ENCODE peak calls at places on chromosomes 4 and X, in five cellular contexts. E is GM23248, D is HCT116, K is hepatocyte, Z is K562. C is an unnamed sample.

GRCh38 chrX:45515262-45516215 is 314.9 kb upstream of the DIPK2B start:
- DNase-seq in D (peak; percentile 62), E (peak; percentile 94), K (peak; percentile 71), Z (no peak), C (peak; percentile 44)

GRCh38 chr4:85489273-85489672 is 14.3 kb downstream of the ARHGAP24 start:
- DNase-seq in D (no peak), Z (no peak), E (peak; percentile 66), K (peak; percentile 26), C (peak; percentile 30)

GRCh38 chr4:185534850-185535761 is at the start of gene PDLIM3:
- DNase-seq in Z (peak; percentile 77), D (peak; percentile 12), K (peak; percentile 80), E (peak; percentile 51), C (peak; percentile 87)

GRCh38 chr4:67744561-67745283 is 9.5 kb downstream of the GNRHR start:
- DNase-seq in Z (no peak), K (no peak), E (peak; percentile 78), D (no peak), C (no peak)

GRCh38 chrX:7828594-7828993 is 14.4 kb upstream of the VCX start:
- DNase-seq in E (no peak), Z (no peak), D (no peak), K (peak; percentile 14), C (peak; percentile 30)

GRCh38 chr4:87219648-87220093 is 747 bp downstream of the KLHL8 start:
- DNase-seq in K (peak; percentile 62), D (no peak), Z (peak; percentile 56), E (peak; percentile 76), C (peak; percentile 60)

GRCh38 chr4:82588871-82589270 is 27.1 kb upstream of the TMEM150C start:
- DNase-seq in D (no peak), Z (no peak), E (no peak), K (no peak), C (no peak)

GRCh38 chr4:134610956-134611355 is 409.4 kb upstream of the PABPC4L start:
- DNase-seq in K (no peak), D (no peak), Z (no peak), E (no peak), C (no peak)

GRCh38 chrX:9569875-9570274 is 105.0 kb downstream of the TBL1X start:
- DNase-seq in Z (no peak), E (no peak), D (no peak), K (no peak), C (no peak)

GRCh38 chrX:3811331-3812311 is 98.2 kb upstream of the PRKX start:
- DNase-seq in D (peak; percentile 6), E (peak; percentile 65), K (peak; percentile 52), Z (peak; percentile 21), C (peak; percentile 36)

GRCh38 chr4:4854649-4855292 is 4.7 kb upstream of the MSX1 start:
- DNase-seq in Z (no peak), K (no peak), D (no peak), E (no peak), C (peak; percentile 36)

GRCh38 chrX:139429913-139430312 is 100.6 kb upstream of the F9 start:
- DNase-seq in E (peak; percentile 26), K (peak; percentile 15), Z (no peak), D (no peak), C (peak; percentile 46)

GRCh38 chrX:40897768-40898167 is 162.4 kb upstream of the MED14 start:
- DNase-seq in E (no peak), Z (no peak), K (no peak), D (no peak), C (no peak)

GRCh38 chr4:41287005-41287404 is 30.3 kb downstream of the UCHL1 start:
- DNase-seq in E (no peak), D (no peak), K (no peak), Z (no peak), C (no peak)

GRCh38 chrX:56793533-56794320 is 64.7 kb downstream of the NBDY start:
- DNase-seq in K (no peak), Z (no peak), E (peak; percentile 54), D (no peak), C (no peak)

GRCh38 chr4:40733752-40734151 is 16.0 kb upstream of the NSUN7 start:
- DNase-seq in K (no peak), Z (no peak), E (no peak), D (no peak), C (no peak)

GRCh38 chrX:38151426-38151825 is 69.2 kb downstream of the SRPX start:
- DNase-seq in E (peak; percentile 4), Z (no peak), K (no peak), D (no peak), C (no peak)

GRCh38 chr4:143391895-143392294 is 55.2 kb downstream of the GAB1 start:
- DNase-seq in E (peak; percentile 73), Z (no peak), D (no peak), K (no peak), C (no peak)

GRCh38 chr4:120062663-120063195 is 3.9 kb downstream of the MAD2L1 start:
- DNase-seq in K (no peak), E (peak; percentile 51), Z (no peak), D (no peak), C (no peak)

GRCh38 chr4:158964728-158965124 is 138.2 kb upstream of the RAPGEF2 start:
- DNase-seq in D (no peak), Z (no peak), K (no peak), E (no peak), C (no peak)

GRCh38 chr4:36088542-36088941 is 155.8 kb downstream of the ARAP2 start:
- DNase-seq in K (no peak), D (no peak), E (no peak), Z (no peak), C (no peak)

GRCh38 chr4:37427193-37427592 is 182.7 kb downstream of the NWD2 start:
- DNase-seq in D (no peak), Z (no peak), E (no peak), K (no peak), C (no peak)

GRCh38 chr4:8192748-8193738 is 6.0 kb upstream of the SH3TC1 start:
- DNase-seq in Z (no peak), E (peak; percentile 43), D (peak; percentile 39), K (peak; percentile 81), C (no peak)

GRCh38 chrX:1086444-1087409 is 125.7 kb downstream of the CRLF2 start:
- DNase-seq in E (no peak), K (no peak), Z (no peak), D (peak; percentile 93), C (no peak)

GRCh38 chr4:188971125-188971524 is 831.9 kb downstream of the TRIML1 start:
- DNase-seq in E (peak; percentile 0), D (peak; percentile 13), Z (no peak), K (no peak), C (peak; percentile 39)

DNA sequence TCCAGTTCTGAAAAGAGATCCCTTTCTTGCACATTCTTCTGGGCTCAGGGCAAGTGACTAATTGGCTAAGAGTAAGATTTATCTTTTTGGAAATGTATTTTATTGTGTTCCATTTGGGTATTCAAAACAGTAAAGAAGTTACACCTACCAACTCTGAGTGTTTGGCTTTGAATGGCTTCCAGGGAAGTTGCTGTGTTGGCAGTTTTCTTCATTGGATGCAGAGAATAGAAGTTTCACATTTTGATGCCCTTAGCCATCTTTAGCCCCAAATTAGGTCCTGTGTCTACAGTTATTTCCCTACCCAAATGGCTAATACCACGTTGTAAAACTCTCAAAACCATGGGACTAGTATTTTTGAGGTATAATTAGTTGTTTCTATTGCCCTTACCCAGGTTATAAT is 29.7 kb upstream of the MORC4 start:
- DNase-seq in Z (no peak), K (no peak), D (no peak), E (no peak), C (no peak)
- H2AFZ ChIP-seq in Z (no peak overlapping the region), K (no peak overlapping the region), D (no peak overlapping the region), E (no peak overlapping the region), C (no peak overlapping the region)

DNA sequence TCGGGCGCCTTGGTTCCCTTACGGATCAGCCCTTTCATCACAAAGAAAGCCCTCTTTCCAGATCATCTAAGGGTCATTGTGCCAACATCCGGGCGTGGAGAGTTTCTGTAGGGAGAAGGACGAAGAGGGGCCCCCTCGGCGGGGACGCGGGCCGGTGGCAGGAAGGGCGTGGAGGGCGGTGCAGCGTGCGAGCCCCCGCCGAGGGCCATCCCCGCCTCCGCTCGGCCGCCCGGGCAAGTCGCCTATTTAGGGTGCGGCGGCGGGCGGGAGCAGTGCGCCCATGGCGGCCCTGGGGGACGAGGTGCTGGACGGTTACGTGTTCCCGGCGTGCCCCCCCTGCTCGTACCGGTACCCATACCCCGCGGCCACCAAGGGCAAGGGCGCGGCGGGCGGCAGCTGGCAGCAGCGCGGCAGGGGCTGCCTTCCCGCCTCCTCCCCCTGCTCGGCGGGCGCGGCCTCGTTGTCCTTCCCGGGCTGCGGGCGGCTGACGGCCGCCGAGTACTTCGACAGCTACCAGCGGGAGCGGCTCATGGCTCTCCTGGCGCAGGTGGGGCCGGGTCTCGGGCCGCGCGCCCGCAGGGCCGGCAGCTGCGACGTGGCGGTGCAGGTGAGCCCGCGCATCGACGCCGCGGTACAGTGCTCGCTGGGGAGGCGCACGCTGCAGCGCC is at the start of gene ZAR1:
- DNase-seq in Z (no peak), E (peak; percentile 20), K (peak; percentile 19), D (no peak), C (peak; percentile 62)
- TF ChIP-seq EZH2 in Z (no peak), E (peak; percentile 61), K (peak; percentile 92), D (no peak), C (peak; percentile 17)

DNA sequence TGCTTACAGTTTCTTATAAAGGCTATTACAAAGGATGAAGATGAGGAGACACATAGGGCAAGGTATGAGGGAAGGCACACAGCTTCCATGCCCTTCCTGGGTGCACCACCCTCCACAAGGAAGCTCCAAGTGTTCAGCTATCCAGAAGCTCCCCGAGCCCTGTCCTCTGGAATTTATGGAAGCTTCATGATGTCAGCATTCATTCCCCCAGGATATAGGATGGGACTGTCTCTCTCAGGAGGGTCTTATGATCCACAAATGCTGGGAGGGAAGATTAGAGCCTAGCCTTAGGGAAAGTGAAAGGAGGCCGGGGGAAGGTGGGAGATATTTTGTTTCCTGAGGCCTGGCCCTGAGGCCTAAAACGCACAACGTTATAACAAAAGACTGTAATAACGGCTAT is 236.1 kb downstream of the ANK2 start:
- DNase-seq in D (no peak), K (no peak), E (no peak), Z (no peak), C (no peak)
- H2AFZ ChIP-seq in D (no peak overlapping the region), K (no peak overlapping the region), E (no peak overlapping the region), Z (no peak overlapping the region), C (no peak overlapping the region)

GRCh38 chr4:173535165-173535737 is 5.2 kb upstream of the HAND2 start:
- DNase-seq in E (no peak), K (no peak), Z (no peak), D (no peak), C (no peak)

GRCh38 chr4:173536808-173537429 is 6.9 kb upstream of the HAND2 start:
- DNase-seq in E (peak; percentile 63), K (peak; percentile 45), D (peak; percentile 16), Z (no peak), C (peak; percentile 95)

GRCh38 chr4:173532725-173533511 is 2.9 kb upstream of the HAND2 start:
- DNase-seq in E (no peak), Z (no peak), D (no peak), K (no peak), C (peak; percentile 4)

GRCh38 chr4:173535932-173536331 is 5.9 kb upstream of the HAND2 start:
- DNase-seq in E (peak; percentile 14), Z (no peak), K (no peak), D (no peak), C (no peak)

DNA sequence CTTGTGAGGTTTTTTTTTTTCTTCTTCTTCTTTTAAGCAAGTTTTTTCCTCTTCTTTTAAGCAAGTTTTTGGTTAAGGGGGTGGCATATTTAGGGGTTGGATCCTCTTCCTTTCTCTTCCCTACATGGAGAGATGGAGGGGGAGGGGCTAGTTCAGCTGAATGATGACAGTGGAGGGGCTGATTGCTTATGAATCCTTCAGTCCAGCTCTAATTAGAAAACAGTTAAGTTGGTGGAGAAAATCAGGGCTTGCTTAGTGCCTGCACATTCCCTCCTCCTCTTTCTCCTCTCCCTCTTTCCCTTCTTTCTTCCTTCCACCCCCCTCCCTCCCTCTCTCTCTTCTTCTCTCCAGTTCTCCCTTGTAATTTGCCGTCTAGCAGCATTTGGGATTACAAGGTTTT is 4.4 kb upstream of the HAND2 start:
- DNase-seq in K (no peak), Z (no peak), E (peak; percentile 26), D (no peak), C (peak; percentile 25)
- TF ChIP-seq EZH2 in K (no peak), Z (no peak), E (no peak), D (no peak), C (no peak)

GRCh38 chrX:107996124-107996523 is 14.0 kb upstream of the TEX13B start:
- DNase-seq in D (no peak), K (no peak), Z (no peak), E (no peak), C (no peak)
- H2AFZ ChIP-seq in D (no peak overlapping the region), K (no peak overlapping the region), Z (no peak overlapping the region), E (no peak overlapping the region), C (no peak overlapping the region)

C was measured in GM23338.